ENCODE peak calls at places on chromosomes 12 and 14, in eight cellular contexts. K, R, H, O, D, Y, P and G are unnamed samples.

GRCh38 chr14:77339407-77339806 is 18.6 kb downstream of the GSTZ1 start:
- ATAC-seq in K (no peak), P (no peak), R (no peak), H (peak; percentile 65), D (peak; percentile 44), O (no peak), Y (no peak), G (no peak)

GRCh38 chr14:49489341-49489740 is 96.8 kb downstream of the RPS29 start:
- ATAC-seq in K (no peak), Y (no peak), R (no peak), P (no peak), D (no peak), H (no peak), O (no peak), G (no peak)

GRCh38 chr12:72000969-72001648 is 62.5 kb downstream of the TPH2 start:
- ATAC-seq in P (no peak), R (no peak), D (no peak), Y (no peak), O (no peak), K (no peak), H (no peak), G (no peak)

GRCh38 chr12:52681551-52682380 is 1.6 kb upstream of the KRT1 start:
- ATAC-seq in Y (no peak), R (no peak), D (no peak), H (no peak), P (no peak), K (no peak), O (no peak), G (no peak)

GRCh38 chr12:87185367-87185766 is 843.8 kb downstream of the C12orf50 start:
- ATAC-seq in H (no peak), D (no peak), R (no peak), O (no peak), Y (no peak), P (no peak), K (no peak), G (no peak)

GRCh38 chr12:49987620-49988303 is 15.0 kb downstream of the AQP6 start:
- ATAC-seq in P (no peak), R (no peak), Y (no peak), H (no peak), K (no peak), D (no peak), O (no peak), G (no peak)

GRCh38 chr14:36666416-36667206 is 5.0 kb downstream of the PAX9 start:
- ATAC-seq in Y (no peak), K (no peak), H (no peak), D (no peak), O (no peak), R (no peak), P (no peak), G (no peak)

GRCh38 chr12:89484470-89484869 is 40.1 kb downstream of the GALNT4 start:
- ATAC-seq in K (no peak), P (no peak), O (no peak), Y (no peak), H (no peak), R (no peak), D (peak; percentile 39), G (no peak)

GRCh38 chr14:104724981-104725771 is 1.1 kb downstream of the ADSS1 start:
- ATAC-seq in O (no peak), H (peak; percentile 30), K (peak; percentile 5), R (peak; percentile 17), D (peak; percentile 3), Y (peak; percentile 70), P (peak; percentile 3), G (peak; percentile 22)

GRCh38 chr12:27057543-27057942 is 24.8 kb downstream of the C12orf71 start:
- ATAC-seq in O (peak; percentile 27), R (no peak), Y (no peak), P (no peak), H (no peak), D (no peak), K (no peak), G (no peak)

GRCh38 chr12:27063250-27063851 is 19.0 kb downstream of the C12orf71 start:
- ATAC-seq in K (no peak), Y (no peak), D (no peak), H (no peak), O (no peak), R (no peak), P (no peak), G (no peak)

GRCh38 chr12:27064397-27065342 is 17.7 kb downstream of the C12orf71 start:
- ATAC-seq in D (no peak), H (no peak), O (no peak), Y (no peak), K (no peak), R (peak; percentile 97), P (no peak), G (no peak)

GRCh38 chr12:27060740-27061139 is 21.6 kb downstream of the C12orf71 start:
- ATAC-seq in H (no peak), P (no peak), K (no peak), Y (no peak), R (no peak), D (no peak), O (no peak), G (no peak)

GRCh38 chr12:27061317-27061716 is 21.1 kb downstream of the C12orf71 start:
- ATAC-seq in P (no peak), H (no peak), Y (no peak), D (no peak), O (no peak), R (no peak), K (no peak), G (no peak)
- H3K27ac ChIP-seq in P (no peak overlapping the region), H (no peak overlapping the region), Y (no peak overlapping the region), D (no peak overlapping the region), O (no peak overlapping the region), R (no peak overlapping the region), K (no peak overlapping the region), G (no peak overlapping the region)

DNA sequence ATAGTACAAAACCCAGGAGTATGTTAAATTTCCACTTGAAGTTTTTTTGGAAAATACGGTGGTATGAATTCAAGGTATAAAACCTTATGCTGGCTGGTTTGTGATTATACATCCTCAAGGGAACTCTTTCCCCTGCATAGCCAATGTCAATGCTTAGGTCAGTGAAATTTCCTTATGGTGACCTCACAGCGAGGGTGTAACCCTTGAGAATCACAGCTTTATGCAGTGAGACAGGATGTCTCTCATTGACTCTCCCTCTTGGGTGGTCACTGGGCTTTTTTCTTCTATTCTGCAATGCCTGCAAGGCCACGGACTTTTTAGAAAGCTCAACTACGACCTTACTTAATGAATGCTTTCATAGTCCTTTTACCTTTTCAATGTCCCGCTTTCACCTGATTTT is 64.4 kb downstream of the TMTC1 start:
- ATAC-seq in D (no peak), Y (no peak), H (no peak), O (no peak), P (no peak), R (peak; percentile 36), K (no peak), G (no peak)
- H3K27ac ChIP-seq in D (no peak overlapping the region), Y (no peak overlapping the region), H (no peak overlapping the region), O (no peak overlapping the region), P (no peak overlapping the region), R (no peak overlapping the region), K (no peak overlapping the region), G (no peak overlapping the region)

GRCh38 chr12:69512820-69513219 is 42.6 kb downstream of the FRS2 start:
- ATAC-seq in P (no peak), H (no peak), D (no peak), R (no peak), Y (no peak), O (no peak), K (no peak), G (no peak)
- H3K27ac ChIP-seq in P (no peak overlapping the region), H (no peak overlapping the region), D (no peak overlapping the region), R (no peak overlapping the region), Y (no peak overlapping the region), O (no peak overlapping the region), K (no peak overlapping the region), G (no peak overlapping the region)

DNA sequence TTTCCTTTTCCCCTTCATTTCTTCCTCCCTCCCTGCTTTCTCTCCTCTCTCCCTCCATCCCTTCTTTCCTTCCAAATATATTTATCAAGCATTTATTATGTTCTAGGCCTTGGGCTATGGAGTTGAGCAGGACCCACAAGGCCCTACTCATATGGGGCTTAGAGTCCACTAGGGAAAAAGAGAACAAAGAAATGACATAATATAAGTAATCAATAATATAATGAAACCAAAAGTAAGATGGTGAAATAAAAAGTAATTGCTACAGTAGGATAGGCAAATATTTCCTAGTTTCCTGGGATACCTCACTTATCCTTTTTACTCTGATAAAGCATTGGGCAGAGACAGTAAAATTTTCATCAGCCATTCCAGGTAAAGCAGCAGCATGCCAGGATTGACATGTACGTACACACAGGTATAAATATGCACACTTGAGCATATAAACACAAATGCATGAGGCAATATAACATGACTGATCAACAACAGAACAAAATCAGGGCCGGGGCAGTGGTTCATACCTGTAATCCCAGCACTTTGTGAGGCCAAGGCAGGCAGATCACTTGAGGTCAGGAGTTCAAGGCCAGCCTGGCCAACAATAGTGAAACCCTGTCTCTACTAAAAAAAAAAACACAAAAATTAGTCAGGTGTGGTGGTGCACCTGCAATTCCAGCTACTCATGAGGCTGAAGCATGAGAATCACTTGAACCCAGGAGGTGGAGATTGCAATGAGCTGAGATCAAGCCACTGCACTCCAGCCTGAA is 35.5 kb upstream of the CSRP2 start:
- ATAC-seq in R (no peak), P (no peak), O (no peak), D (no peak), Y (no peak), H (no peak), K (no peak), G (no peak)
- H3K27ac ChIP-seq in R (no peak overlapping the region), P (peak overlapping the region; percentile 70), O (no peak overlapping the region), D (no peak overlapping the region), Y (no peak overlapping the region), H (no peak overlapping the region), K (no peak overlapping the region), G (no peak overlapping the region)